ENCODE peak calls at places on chromosomes 3 and 15, in ten cellular contexts. One of them, this sample, is unnamed. For H3K4me1, the result is how much of the 10 kb centered on the place peaks cover.

GRCh38 chr15:49038382-49038781 is 7.9 kb downstream of the SECISBP2L start:
- DNase-seq in H9: no peak
- DNase-seq in upper lobe of left lung: no peak
- DNase-seq in CD4-positive, CD25-positive, alpha-beta regulatory T cell: no peak
- DNase-seq in RWPE2: no peak
- DNase-seq in psoas muscle: no peak
- DNase-seq in A549: no peak
- DNase-seq in breast epithelium: no peak
- DNase-seq in endodermal cell: no peak
- DNase-seq in HCT116: no peak
- DNase-seq in this sample: no peak

GRCh38 chr3:46659285-46659684 is 34.2 kb downstream of the ALS2CL start:
- DNase-seq in H9: peak
- DNase-seq in upper lobe of left lung: no peak
- DNase-seq in CD4-positive, CD25-positive, alpha-beta regulatory T cell: no peak
- DNase-seq in RWPE2: no peak
- DNase-seq in psoas muscle: no peak
- DNase-seq in A549: no peak
- DNase-seq in breast epithelium: no peak
- DNase-seq in endodermal cell: peak
- DNase-seq in HCT116: no peak
- DNase-seq in this sample: no peak

GRCh38 chr3:4999626-5000184 is 20.5 kb downstream of the BHLHE40 start:
- DNase-seq in H9: no peak
- DNase-seq in upper lobe of left lung: no peak
- DNase-seq in CD4-positive, CD25-positive, alpha-beta regulatory T cell: no peak
- DNase-seq in RWPE2: peak
- DNase-seq in psoas muscle: no peak
- DNase-seq in A549: no peak
- DNase-seq in breast epithelium: peak
- DNase-seq in endodermal cell: peak
- DNase-seq in HCT116: no peak
- DNase-seq in this sample: no peak

GRCh38 chr15:48318131-48318530 is 13.1 kb upstream of the DUT start:
- DNase-seq in H9: peak
- DNase-seq in upper lobe of left lung: no peak
- DNase-seq in CD4-positive, CD25-positive, alpha-beta regulatory T cell: no peak
- DNase-seq in RWPE2: no peak
- DNase-seq in psoas muscle: no peak
- DNase-seq in A549: no peak
- DNase-seq in breast epithelium: no peak
- DNase-seq in endodermal cell: peak
- DNase-seq in HCT116: no peak
- DNase-seq in this sample: no peak

GRCh38 chr3:161347726-161348125 is 23.6 kb downstream of the SPTSSB start:
- DNase-seq in H9: no peak
- DNase-seq in upper lobe of left lung: no peak
- DNase-seq in CD4-positive, CD25-positive, alpha-beta regulatory T cell: no peak
- DNase-seq in RWPE2: no peak
- DNase-seq in psoas muscle: no peak
- DNase-seq in A549: no peak
- DNase-seq in breast epithelium: no peak
- DNase-seq in endodermal cell: no peak
- DNase-seq in HCT116: no peak
- DNase-seq in this sample: no peak

GRCh38 chr3:101172516-101172915 is 147.9 kb downstream of the IMPG2 start:
- DNase-seq in H9: no peak
- DNase-seq in upper lobe of left lung: no peak
- DNase-seq in CD4-positive, CD25-positive, alpha-beta regulatory T cell: no peak
- DNase-seq in RWPE2: no peak
- DNase-seq in psoas muscle: no peak
- DNase-seq in A549: no peak
- DNase-seq in breast epithelium: no peak
- DNase-seq in endodermal cell: no peak
- DNase-seq in HCT116: no peak
- DNase-seq in this sample: no peak

GRCh38 chr3:59290358-59290757 is 240.5 kb upstream of the CFAP20DC start:
- DNase-seq in H9: no peak
- DNase-seq in upper lobe of left lung: no peak
- DNase-seq in CD4-positive, CD25-positive, alpha-beta regulatory T cell: no peak
- DNase-seq in RWPE2: no peak
- DNase-seq in psoas muscle: no peak
- DNase-seq in A549: no peak
- DNase-seq in breast epithelium: no peak
- DNase-seq in endodermal cell: no peak
- DNase-seq in HCT116: no peak
- DNase-seq in this sample: no peak

GRCh38 chr3:635393-635792 is 438.8 kb downstream of the CHL1 start:
- DNase-seq in H9: no peak
- DNase-seq in upper lobe of left lung: no peak
- DNase-seq in CD4-positive, CD25-positive, alpha-beta regulatory T cell: no peak
- DNase-seq in RWPE2: no peak
- DNase-seq in psoas muscle: no peak
- DNase-seq in A549: no peak
- DNase-seq in breast epithelium: no peak
- DNase-seq in endodermal cell: peak
- DNase-seq in HCT116: no peak
- DNase-seq in this sample: no peak

GRCh38 chr3:104018541-104018940 is 1348.2 kb upstream of the ALCAM start:
- DNase-seq in H9: no peak
- DNase-seq in upper lobe of left lung: no peak
- DNase-seq in CD4-positive, CD25-positive, alpha-beta regulatory T cell: no peak
- DNase-seq in RWPE2: no peak
- DNase-seq in psoas muscle: no peak
- DNase-seq in A549: no peak
- DNase-seq in breast epithelium: no peak
- DNase-seq in endodermal cell: no peak
- DNase-seq in HCT116: no peak
- DNase-seq in this sample: no peak

GRCh38 chr3:187728930-187729583 is 16.2 kb downstream of the BCL6 start:
- DNase-seq in H9: no peak
- DNase-seq in upper lobe of left lung: no peak
- DNase-seq in CD4-positive, CD25-positive, alpha-beta regulatory T cell: no peak
- DNase-seq in RWPE2: no peak
- DNase-seq in psoas muscle: no peak
- DNase-seq in A549: no peak
- DNase-seq in breast epithelium: no peak
- DNase-seq in endodermal cell: no peak
- DNase-seq in HCT116: no peak
- DNase-seq in this sample: no peak

GRCh38 chr3:12752803-12753202 is 6.3 kb downstream of the TMEM40 start:
- DNase-seq in H9: no peak
- DNase-seq in upper lobe of left lung: no peak
- DNase-seq in CD4-positive, CD25-positive, alpha-beta regulatory T cell: no peak
- DNase-seq in RWPE2: no peak
- DNase-seq in psoas muscle: no peak
- DNase-seq in A549: peak
- DNase-seq in breast epithelium: no peak
- DNase-seq in endodermal cell: no peak
- DNase-seq in HCT116: no peak
- DNase-seq in this sample: no peak

GRCh38 chr3:193928354-193929209 is 207.4 kb upstream of the HES1 start:
- DNase-seq in H9: no peak
- DNase-seq in upper lobe of left lung: no peak
- DNase-seq in CD4-positive, CD25-positive, alpha-beta regulatory T cell: no peak
- DNase-seq in RWPE2: no peak
- DNase-seq in psoas muscle: no peak
- DNase-seq in A549: peak
- DNase-seq in breast epithelium: no peak
- DNase-seq in endodermal cell: no peak
- DNase-seq in HCT116: no peak
- DNase-seq in this sample: no peak

GRCh38 chr3:138060792-138061191 is 50.8 kb downstream of the CLDN18 start:
- DNase-seq in H9: no peak
- DNase-seq in upper lobe of left lung: no peak
- DNase-seq in CD4-positive, CD25-positive, alpha-beta regulatory T cell: no peak
- DNase-seq in RWPE2: no peak
- DNase-seq in psoas muscle: no peak
- DNase-seq in A549: no peak
- DNase-seq in breast epithelium: no peak
- DNase-seq in endodermal cell: no peak
- DNase-seq in HCT116: no peak
- DNase-seq in this sample: no peak

GRCh38 chr15:20346082-20346805 is 195.4 kb downstream of the GOLGA6L6 start:
- DNase-seq in H9: peak
- DNase-seq in upper lobe of left lung: peak
- DNase-seq in CD4-positive, CD25-positive, alpha-beta regulatory T cell: no peak
- DNase-seq in RWPE2: peak
- DNase-seq in psoas muscle: peak
- DNase-seq in A549: peak
- DNase-seq in breast epithelium: peak
- DNase-seq in endodermal cell: no peak
- DNase-seq in HCT116: no peak
- DNase-seq in this sample: peak

DNA sequence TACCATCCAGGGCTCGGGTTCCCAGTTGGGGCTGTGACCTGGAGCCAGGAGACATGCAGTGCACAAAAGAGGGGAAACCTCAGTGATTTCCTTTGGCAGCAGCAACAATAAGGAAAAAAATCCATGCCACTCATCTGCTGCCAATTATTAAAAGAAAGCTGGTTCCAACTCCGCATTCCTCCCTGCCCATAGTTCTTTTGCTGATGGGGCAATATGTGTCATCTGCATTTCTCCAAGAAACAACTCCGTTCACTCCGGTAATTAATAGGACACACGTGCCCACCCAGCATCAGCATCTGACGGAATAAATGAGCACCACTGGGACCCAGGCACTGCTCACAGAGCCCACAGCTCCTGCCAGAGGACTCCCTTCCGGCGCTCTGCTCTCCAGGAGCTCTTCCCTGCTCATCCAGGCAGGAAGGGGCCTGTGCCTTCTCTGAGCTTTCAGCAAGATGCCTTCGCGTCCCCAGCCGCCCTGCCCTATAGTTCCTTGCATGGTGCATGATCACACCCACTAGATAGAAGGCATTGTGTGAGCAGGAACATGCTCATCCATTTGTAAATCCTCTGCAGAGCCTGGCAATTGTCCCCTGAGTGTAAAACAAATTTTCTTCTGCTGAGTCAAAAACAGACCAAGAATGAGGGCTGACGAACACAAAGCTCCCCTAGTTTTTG is 181.8 kb downstream of the MEGF11 start:
- DNase-seq in H9: no peak
- DNase-seq in upper lobe of left lung: no peak
- DNase-seq in CD4-positive, CD25-positive, alpha-beta regulatory T cell: no peak
- DNase-seq in RWPE2: peak
- DNase-seq in psoas muscle: no peak
- DNase-seq in A549: no peak
- DNase-seq in breast epithelium: no peak
- DNase-seq in endodermal cell: peak
- DNase-seq in HCT116: no peak
- DNase-seq in this sample: no peak
- H3K4me1 ChIP-seq in H9: under half
- H3K4me1 ChIP-seq in upper lobe of left lung: under half
- H3K4me1 ChIP-seq in CD4-positive, CD25-positive, alpha-beta regulatory T cell: under half
- H3K4me1 ChIP-seq in RWPE2: under half
- H3K4me1 ChIP-seq in psoas muscle: under half
- H3K4me1 ChIP-seq in A549: under half
- H3K4me1 ChIP-seq in breast epithelium: under half
- H3K4me1 ChIP-seq in endodermal cell: under half
- H3K4me1 ChIP-seq in HCT116: under half
- H3K4me1 ChIP-seq in this sample: under half

GRCh38 chr3:35908366-35909232 is 269.3 kb downstream of the ARPP21 start:
- DNase-seq in H9: peak
- DNase-seq in upper lobe of left lung: no peak
- DNase-seq in CD4-positive, CD25-positive, alpha-beta regulatory T cell: no peak
- DNase-seq in RWPE2: no peak
- DNase-seq in psoas muscle: peak
- DNase-seq in A549: peak
- DNase-seq in breast epithelium: no peak
- DNase-seq in endodermal cell: peak
- DNase-seq in HCT116: peak
- DNase-seq in this sample: peak
- H3K27ac ChIP-seq in H9: no peak
- H3K27ac ChIP-seq in upper lobe of left lung: no peak
- H3K27ac ChIP-seq in CD4-positive, CD25-positive, alpha-beta regulatory T cell: no peak
- H3K27ac ChIP-seq in RWPE2: no peak
- H3K27ac ChIP-seq in psoas muscle: no peak
- H3K27ac ChIP-seq in A549: no peak
- H3K27ac ChIP-seq in breast epithelium: no peak
- H3K27ac ChIP-seq in endodermal cell: no peak
- H3K27ac ChIP-seq in HCT116: no peak
- H3K27ac ChIP-seq in this sample: no peak

GRCh38 chr15:64636541-64636940 is 138.8 kb downstream of the RBPMS2 start:
- DNase-seq in H9: no peak
- DNase-seq in upper lobe of left lung: no peak
- DNase-seq in CD4-positive, CD25-positive, alpha-beta regulatory T cell: no peak
- DNase-seq in RWPE2: no peak
- DNase-seq in psoas muscle: no peak
- DNase-seq in A549: no peak
- DNase-seq in breast epithelium: no peak
- DNase-seq in endodermal cell: no peak
- DNase-seq in HCT116: no peak
- DNase-seq in this sample: no peak

GRCh38 chr15:64637412-64637811 is 138.0 kb downstream of the RBPMS2 start:
- DNase-seq in H9: no peak
- DNase-seq in upper lobe of left lung: no peak
- DNase-seq in CD4-positive, CD25-positive, alpha-beta regulatory T cell: no peak
- DNase-seq in RWPE2: no peak
- DNase-seq in psoas muscle: no peak
- DNase-seq in A549: no peak
- DNase-seq in breast epithelium: no peak
- DNase-seq in endodermal cell: no peak
- DNase-seq in HCT116: no peak
- DNase-seq in this sample: no peak

GRCh38 chr15:64635486-64635815 is 139.9 kb downstream of the RBPMS2 start:
- DNase-seq in H9: no peak
- DNase-seq in upper lobe of left lung: no peak
- DNase-seq in CD4-positive, CD25-positive, alpha-beta regulatory T cell: no peak
- DNase-seq in RWPE2: no peak
- DNase-seq in psoas muscle: no peak
- DNase-seq in A549: peak
- DNase-seq in breast epithelium: no peak
- DNase-seq in endodermal cell: peak
- DNase-seq in HCT116: no peak
- DNase-seq in this sample: peak

GRCh38 chr15:64634576-64635485 is 140.6 kb downstream of the RBPMS2 start:
- DNase-seq in H9: peak
- DNase-seq in upper lobe of left lung: no peak
- DNase-seq in CD4-positive, CD25-positive, alpha-beta regulatory T cell: no peak
- DNase-seq in RWPE2: no peak
- DNase-seq in psoas muscle: no peak
- DNase-seq in A549: peak
- DNase-seq in breast epithelium: no peak
- DNase-seq in endodermal cell: peak
- DNase-seq in HCT116: no peak
- DNase-seq in this sample: no peak

GRCh38 chr15:64636101-64636500 is 139.3 kb downstream of the RBPMS2 start:
- DNase-seq in H9: no peak
- DNase-seq in upper lobe of left lung: no peak
- DNase-seq in CD4-positive, CD25-positive, alpha-beta regulatory T cell: no peak
- DNase-seq in RWPE2: no peak
- DNase-seq in psoas muscle: no peak
- DNase-seq in A549: no peak
- DNase-seq in breast epithelium: no peak
- DNase-seq in endodermal cell: no peak
- DNase-seq in HCT116: no peak
- DNase-seq in this sample: no peak
- H3K4me1 ChIP-seq in H9: under half
- H3K4me1 ChIP-seq in upper lobe of left lung: under half
- H3K4me1 ChIP-seq in CD4-positive, CD25-positive, alpha-beta regulatory T cell: under half
- H3K4me1 ChIP-seq in RWPE2: under half
- H3K4me1 ChIP-seq in psoas muscle: under half
- H3K4me1 ChIP-seq in A549: under half
- H3K4me1 ChIP-seq in breast epithelium: under half
- H3K4me1 ChIP-seq in endodermal cell: under half
- H3K4me1 ChIP-seq in HCT116: under half
- H3K4me1 ChIP-seq in this sample: under half

GRCh38 chr3:175003590-175003989 is 144.5 kb downstream of the NAALADL2 start:
- DNase-seq in H9: no peak
- DNase-seq in upper lobe of left lung: no peak
- DNase-seq in CD4-positive, CD25-positive, alpha-beta regulatory T cell: no peak
- DNase-seq in RWPE2: no peak
- DNase-seq in psoas muscle: no peak
- DNase-seq in A549: no peak
- DNase-seq in breast epithelium: no peak
- DNase-seq in endodermal cell: no peak
- DNase-seq in HCT116: no peak
- DNase-seq in this sample: no peak
- H3K27ac ChIP-seq in H9: no peak
- H3K27ac ChIP-seq in upper lobe of left lung: no peak
- H3K27ac ChIP-seq in CD4-positive, CD25-positive, alpha-beta regulatory T cell: no peak
- H3K27ac ChIP-seq in RWPE2: no peak
- H3K27ac ChIP-seq in psoas muscle: no peak
- H3K27ac ChIP-seq in A549: no peak
- H3K27ac ChIP-seq in breast epithelium: no peak
- H3K27ac ChIP-seq in endodermal cell: no peak
- H3K27ac ChIP-seq in HCT116: no peak
- H3K27ac ChIP-seq in this sample: no peak

This sample was measured in adrenal gland.